ENCODE peak calls at places on chromosomes 13 and 19, in five cellular contexts. T is HFF-Myc; Q is psoas muscle; Y is CD8-positive, alpha-beta T cell; P is neural progenitor cell. J is an unnamed sample.

GRCh38 chr13:100589178-100589725 is 663 bp upstream of the GGACT start:
- DNase-seq in T (no peak), Q (no peak), Y (no peak), P (no peak), J (peak; percentile 17)

GRCh38 chr13:95706356-95706755 is 29.4 kb downstream of the DNAJC3 start:
- DNase-seq in T (no peak), Q (no peak), Y (no peak), P (no peak), J (no peak)

GRCh38 chr13:99086869-99087129 is 108.9 kb upstream of the DOCK9 start:
- DNase-seq in T (no peak), Q (peak; percentile 68), Y (peak; percentile 51), P (no peak), J (no peak)

GRCh38 chr19:21202865-21203494 is 61.1 kb downstream of the ZNF431 start:
- DNase-seq in T (no peak), Q (no peak), Y (peak; percentile 22), P (peak; percentile 65), J (peak; percentile 14)

GRCh38 chr13:39815345-39816111 is 160.1 kb downstream of the COG6 start:
- DNase-seq in T (no peak), Q (no peak), Y (no peak), P (no peak), J (peak; percentile 48)

GRCh38 chr13:90800082-90800746 is 547.3 kb upstream of the MIR17HG start:
- DNase-seq in T (no peak), Q (peak; percentile 71), Y (no peak), P (no peak), J (no peak)

GRCh38 chr19:35742121-35742724 is at the start of gene IGFLR1:
- DNase-seq in T (no peak), Q (no peak), Y (peak; percentile 70), P (no peak), J (no peak)

GRCh38 chr13:80382576-80382975 is 41.6 kb upstream of the SPRY2 start:
- DNase-seq in T (no peak), Q (no peak), Y (no peak), P (no peak), J (no peak)

GRCh38 chr19:51501594-51502263 is at the start of gene SIGLEC12:
- DNase-seq in T (no peak), Q (no peak), Y (no peak), P (no peak), J (no peak)

GRCh38 chr13:34038326-34039068 is 220.5 kb downstream of the RFC3 start:
- DNase-seq in T (no peak), Q (no peak), Y (no peak), P (no peak), J (no peak)

GRCh38 chr13:23427342-23428182 is 5.9 kb downstream of the SACS start:
- DNase-seq in T (peak; percentile 82), Q (no peak), Y (no peak), P (no peak), J (peak; percentile 94)

GRCh38 chr19:12346896-12347295 is 13.5 kb upstream of the ZNF563 start:
- DNase-seq in T (no peak), Q (no peak), Y (no peak), P (no peak), J (no peak)

GRCh38 chr13:75175575-75175974 is 306.4 kb downstream of the TBC1D4 start:
- DNase-seq in T (no peak), Q (no peak), Y (no peak), P (no peak), J (no peak)

GRCh38 chr13:110925023-110925608 is 10.2 kb upstream of the ANKRD10 start:
- DNase-seq in T (no peak), Q (no peak), Y (no peak), P (peak; percentile 55), J (no peak)

GRCh38 chr19:6739884-6740588 is 556 bp downstream of the TRIP10 start:
- DNase-seq in T (no peak), Q (peak; percentile 91), Y (no peak), P (peak; percentile 74), J (no peak)

DNA sequence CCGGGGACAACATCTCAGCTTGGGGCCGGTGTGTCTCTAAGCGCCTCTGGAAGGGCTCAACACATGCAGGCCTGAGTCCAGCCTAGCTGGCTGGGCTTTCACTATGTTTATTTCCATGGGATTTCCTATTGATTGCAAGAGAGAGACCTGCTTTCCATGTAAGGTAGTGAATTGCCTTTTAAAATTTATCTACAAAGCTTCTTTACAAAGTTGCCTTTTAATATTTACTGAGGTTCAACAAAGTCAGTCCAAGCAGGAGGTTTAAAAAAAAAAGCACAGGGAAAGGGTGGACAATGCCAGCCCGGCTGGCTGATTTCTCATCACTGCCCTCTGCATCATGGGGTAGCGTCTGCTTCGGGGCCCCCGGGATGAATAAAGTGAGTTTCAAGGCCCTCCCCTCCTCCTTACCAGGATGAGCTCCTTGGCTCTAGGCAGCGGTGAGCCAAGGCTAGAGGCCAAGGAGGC is 15.8 kb downstream of the TLE2 start:
- DNase-seq in T (no peak), Q (no peak), Y (no peak), P (no peak), J (no peak)
- TF ChIP-seq CTCF in T (no peak), Q (no peak), Y (no peak), P (no peak), J (no peak)

DNA sequence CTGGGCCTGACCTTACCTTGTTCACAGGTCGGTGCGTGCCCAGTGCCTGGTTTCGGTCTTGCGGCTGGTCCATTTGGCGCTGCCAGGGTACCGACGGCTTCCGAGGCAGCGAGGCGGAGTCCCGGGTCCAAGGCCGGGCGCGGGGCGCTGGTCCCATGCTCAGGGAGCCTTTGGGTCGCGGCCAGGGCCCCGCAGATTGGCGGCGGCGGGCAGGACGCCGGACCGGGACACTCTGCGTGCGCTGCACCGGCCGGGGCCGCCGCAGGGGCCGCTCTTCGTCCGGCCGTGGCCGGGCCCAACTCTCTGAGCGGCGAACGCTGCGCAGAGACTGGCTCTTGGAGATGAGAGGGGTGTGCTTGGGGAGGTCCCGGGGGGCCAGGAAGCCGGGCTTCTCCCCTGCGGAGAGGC is 3.3 kb upstream of the WIZ start:
- DNase-seq in T (no peak), Q (no peak), Y (no peak), P (peak; percentile 64), J (no peak)
- H3K4me3 ChIP-seq in T (peak overlapping the region; percentile 19), Q (peak overlapping the region; percentile 66), Y (no peak overlapping the region), P (peak overlapping the region; percentile 43), J (peak overlapping the region; percentile 56)

GRCh38 chr19:15556634-15557181 is 48.4 kb downstream of the CYP4F22 start:
- DNase-seq in T (no peak), Q (no peak), Y (no peak), P (no peak), J (no peak)
- TF ChIP-seq CTCF in T (no peak), Q (no peak), Y (no peak), P (no peak), J (no peak)

GRCh38 chr19:57709616-57710015 is 612 bp upstream of the ZNF154 start:
- DNase-seq in T (no peak), Q (no peak), Y (no peak), P (peak; percentile 11), J (no peak)
- H3K4me3 ChIP-seq in T (peak overlapping the region; percentile 64), Q (peak overlapping the region; percentile 78), Y (no peak overlapping the region), P (peak overlapping the region; percentile 90), J (no peak overlapping the region)

DNA sequence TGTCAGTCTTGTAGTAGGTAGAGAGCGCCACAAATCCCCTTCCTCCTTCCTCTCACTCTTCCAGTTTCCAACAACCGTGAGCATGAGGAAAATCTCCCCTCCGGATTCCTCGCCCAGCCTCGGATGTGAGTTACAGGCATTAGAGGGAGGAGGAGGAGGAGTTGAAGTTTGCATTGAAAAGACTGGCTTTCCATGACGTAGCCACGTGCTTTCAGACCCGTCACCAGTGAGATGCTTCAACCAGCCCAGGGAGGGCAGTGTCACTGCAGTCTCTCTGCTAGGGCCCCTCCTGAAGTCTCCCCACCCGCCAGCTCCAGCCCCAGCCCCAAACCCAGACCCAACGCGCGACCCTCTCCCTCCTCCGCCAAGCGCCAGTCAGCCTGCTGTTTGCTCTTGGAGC is 444 bp upstream of the FGF14 start:
- DNase-seq in T (no peak), Q (peak; percentile 44), Y (no peak), P (peak; percentile 91), J (peak; percentile 5)
- TF ChIP-seq CTCF in T (no peak), Q (no peak), Y (no peak), P (peak; percentile 43), J (no peak)

DNA sequence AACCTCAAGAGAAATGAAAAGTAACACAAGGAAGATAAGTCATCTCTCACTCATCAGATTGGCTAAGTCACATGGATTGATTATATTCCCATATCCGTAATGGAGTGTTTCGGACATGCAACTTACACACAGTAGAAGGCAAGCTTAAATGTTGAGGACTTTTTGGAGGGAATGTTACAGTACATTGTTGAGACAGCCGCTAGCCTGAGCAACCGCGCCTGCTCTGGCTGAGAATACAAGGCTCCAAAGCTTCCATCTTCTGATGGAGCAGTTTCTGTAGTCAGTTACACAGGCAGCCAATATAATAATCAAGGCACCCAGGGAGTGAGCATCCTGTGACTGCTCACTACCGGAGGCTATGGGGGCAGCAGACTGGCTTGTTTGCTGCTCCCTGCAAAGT is 1.0 kb upstream of the CRYL1 start:
- DNase-seq in T (no peak), Q (no peak), Y (no peak), P (no peak), J (peak; percentile 32)
- H3K4me3 ChIP-seq in T (no peak overlapping the region), Q (peak overlapping the region; percentile 83), Y (peak overlapping the region; percentile 81), P (peak overlapping the region; percentile 94), J (peak overlapping the region; percentile 80)